ENCODE peak calls at places on chromosomes 4 and X, in ten cellular contexts. J, E, Q, C, K, M, Y, O, P and I are unnamed samples.

GRCh38 chr4:141518222-141518621 is 118.2 kb upstream of the IL15 start:
- DNase-seq in O (no peak), P (no peak), E (no peak), C (no peak), J (no peak), K (no peak), Y (no peak), M (no peak), Q (no peak), I (no peak)

GRCh38 chr4:55303818-55304217 is 42.2 kb upstream of the SRD5A3 start:
- DNase-seq in P (no peak), Y (peak), M (no peak), C (no peak), O (no peak), K (no peak), E (no peak), J (no peak), Q (peak), I (no peak)

GRCh38 chr4:67087897-67088296 is 457.4 kb downstream of the CENPC start:
- DNase-seq in Y (no peak), P (peak), K (no peak), O (no peak), E (peak), J (peak), C (no peak), M (peak), Q (peak), I (peak)

GRCh38 chr4:177728361-177729152 is 286.3 kb upstream of the AGA start:
- DNase-seq in E (no peak), K (no peak), J (no peak), M (no peak), Y (no peak), P (peak), O (no peak), Q (no peak), C (no peak), I (no peak)

GRCh38 chr4:121668368-121669162 is 28.2 kb downstream of the ANXA5 start:
- DNase-seq in E (peak), Y (peak), Q (peak), M (no peak), K (no peak), C (no peak), J (no peak), P (no peak), O (no peak), I (no peak)

GRCh38 chrX:42097491-42097890 is 174.1 kb upstream of the CASK start:
- DNase-seq in K (no peak), J (no peak), C (no peak), M (no peak), O (no peak), Y (no peak), P (no peak), Q (no peak), E (no peak), I (no peak)

GRCh38 chr4:10023806-10024205 is 2.5 kb upstream of the SLC2A9 start:
- DNase-seq in Q (peak), E (no peak), M (no peak), Y (peak), C (peak), J (no peak), O (no peak), K (no peak), P (no peak), I (no peak)

GRCh38 chr4:84691170-84691691 is 108.3 kb downstream of the CDS1 start:
- DNase-seq in Y (peak), K (no peak), P (no peak), J (no peak), C (no peak), E (no peak), O (no peak), Q (peak), M (no peak), I (no peak)

GRCh38 chr4:4284827-4285618 is 4.9 kb downstream of the LYAR start:
- DNase-seq in O (no peak), K (no peak), J (no peak), Y (peak), Q (peak), E (no peak), P (no peak), M (no peak), C (no peak), I (no peak)

GRCh38 chr4:88794087-88794486 is 96.5 kb upstream of the NAP1L5 start:
- DNase-seq in E (no peak), M (no peak), O (no peak), P (no peak), Q (no peak), K (no peak), C (no peak), Y (no peak), J (no peak), I (no peak)

GRCh38 chrX:2445662-2446623 is 54.8 kb downstream of the DHRSX start:
- DNase-seq in J (no peak), K (no peak), C (peak), Q (no peak), Y (no peak), M (no peak), O (no peak), E (no peak), P (no peak), I (no peak)

GRCh38 chr4:177405508-177405907 is 36.7 kb downstream of the AGA start:
- DNase-seq in C (no peak), P (no peak), M (no peak), E (no peak), Y (no peak), O (no peak), K (no peak), J (no peak), Q (no peak), I (no peak)

GRCh38 chr4:171042989-171043524 is 770.1 kb upstream of the GALNTL6 start:
- DNase-seq in E (no peak), Q (no peak), M (no peak), O (peak), C (peak), P (no peak), K (no peak), J (no peak), Y (no peak), I (no peak)

GRCh38 chrX:46837543-46838481 is 969 bp downstream of the RP2 start:
- DNase-seq in J (no peak), E (no peak), Q (no peak), O (no peak), Y (peak), M (no peak), C (no peak), P (peak), K (no peak), I (no peak)

GRCh38 chr4:152997771-152998487 is 61.8 kb downstream of the FHDC1 start:
- DNase-seq in O (no peak), Y (peak), Q (no peak), E (peak), C (no peak), K (no peak), P (no peak), M (no peak), J (no peak), I (no peak)

GRCh38 chr4:82293304-82293703 is 80.5 kb downstream of the HNRNPD start:
- DNase-seq in J (no peak), C (no peak), M (no peak), Q (no peak), O (no peak), P (no peak), E (no peak), Y (no peak), K (no peak), I (no peak)

GRCh38 chr4:77072195-77072753 is 3.5 kb downstream of the CCNI start:
- DNase-seq in J (no peak), K (no peak), C (no peak), Q (no peak), P (no peak), M (no peak), E (no peak), Y (no peak), O (no peak), I (no peak)

GRCh38 chr4:5810770-5811430 is 82.0 kb downstream of the CRMP1 start:
- DNase-seq in K (no peak), M (no peak), C (no peak), Q (no peak), J (no peak), O (no peak), Y (no peak), P (no peak), E (no peak), I (no peak)

GRCh38 chr4:26127001-26127400 is 193.8 kb upstream of the RBPJ start:
- DNase-seq in E (no peak), Q (no peak), Y (peak), J (no peak), K (no peak), P (no peak), C (no peak), O (no peak), M (no peak), I (no peak)

GRCh38 chr4:10667651-10668341 is 16.8 kb downstream of the CLNK start:
- DNase-seq in Q (no peak), Y (no peak), O (no peak), K (no peak), J (no peak), C (no peak), E (no peak), M (no peak), P (no peak), I (peak)

GRCh38 chr4:100497729-100498250 is 20.0 kb downstream of the EMCN start:
- DNase-seq in K (no peak), M (no peak), Y (peak), J (no peak), C (no peak), Q (no peak), E (no peak), P (no peak), O (no peak), I (no peak)

GRCh38 chr4:48329976-48330375 is 11.4 kb upstream of the SLAIN2 start:
- DNase-seq in Q (peak), Y (peak), J (no peak), C (no peak), P (no peak), E (no peak), M (no peak), K (no peak), O (no peak), I (no peak)

GRCh38 chrX:24124227-24124799 is 25.2 kb upstream of the ZFX start:
- DNase-seq in E (no peak), Q (no peak), P (no peak), J (no peak), C (no peak), M (no peak), Y (no peak), O (no peak), K (no peak), I (no peak)

GRCh38 chr4:92304636-92305035 is 870 bp downstream of the GRID2 start:
- DNase-seq in C (no peak), M (no peak), K (no peak), Q (peak), J (peak), P (peak), E (no peak), Y (peak), O (no peak), I (peak)

GRCh38 chr4:7412586-7412975 is 22.1 kb downstream of the PSAPL1 start:
- DNase-seq in Q (no peak), M (no peak), O (no peak), C (peak), P (peak), E (no peak), Y (no peak), J (no peak), K (no peak), I (no peak)

GRCh38 chrX:138704101-138704500 is 7.4 kb downstream of the FGF13 start:
- DNase-seq in M (no peak), Q (no peak), K (no peak), Y (no peak), E (no peak), J (no peak), O (no peak), P (no peak), C (no peak), I (no peak)

GRCh38 chr4:74830928-74831327 is 36.6 kb upstream of the BTC start:
- DNase-seq in P (no peak), M (no peak), C (no peak), O (no peak), K (no peak), Q (peak), J (no peak), E (no peak), Y (no peak), I (no peak)
- TF ChIP-seq CTCF in P (peak), M (no peak), C (no peak), O (no peak), K (peak), Q (peak), J (peak), E (no peak), Y (no peak), I (no peak)

DNA sequence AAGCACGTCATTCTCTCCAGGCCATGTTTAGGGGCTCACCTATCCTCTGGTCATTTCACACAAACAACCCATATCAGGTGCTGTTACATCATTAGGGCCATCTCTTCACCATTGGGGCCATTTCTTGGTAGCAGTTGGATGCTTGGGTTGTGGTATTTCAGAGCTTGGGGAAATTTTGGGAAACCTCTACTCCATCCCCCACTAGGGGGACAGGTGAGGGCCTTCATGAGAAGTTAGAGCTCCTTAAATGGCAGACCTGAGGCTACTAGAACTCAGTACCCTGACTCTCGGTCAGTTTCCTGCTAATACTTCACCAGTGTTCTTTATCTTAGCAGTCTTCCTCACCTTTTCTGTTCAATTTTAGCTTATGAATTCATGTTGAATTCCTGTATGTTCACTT is 50.2 kb downstream of the ZNF827 start:
- DNase-seq in P (no peak), C (no peak), Q (no peak), E (no peak), Y (no peak), J (no peak), K (no peak), M (no peak), O (no peak), I (no peak)
- TF ChIP-seq CTCF in P (peak), C (no peak), Q (peak), E (no peak), Y (no peak), J (peak), K (peak), M (no peak), O (no peak), I (no peak)

GRCh38 chrX:25166145-25166544 is 150.4 kb upstream of the ARX start:
- DNase-seq in P (no peak), K (no peak), J (no peak), E (no peak), Q (no peak), M (no peak), O (no peak), C (no peak), Y (no peak), I (no peak)
- TF ChIP-seq CTCF in P (no peak), K (no peak), J (no peak), E (no peak), Q (no peak), M (no peak), O (no peak), C (no peak), Y (no peak), I (no peak)

GRCh38 chr4:140427104-140427918 is at the start of gene CLGN:
- DNase-seq in K (peak), O (peak), M (no peak), Q (peak), Y (peak), E (no peak), P (peak), C (peak), J (peak), I (peak)
- TF ChIP-seq CTCF in K (peak), O (peak), M (peak), Q (peak), Y (peak), E (no peak), P (peak), C (no peak), J (no peak), I (peak)